ENCODE peak calls at places on chromosomes 12 and 14, in six cellular contexts. One of them, this sample, is unnamed.
A peak's percentile ranks its signal among the peaks of the same experiment; 100 is the strongest.

GRCh38 chr12:11812558-11813421 is 163.3 kb downstream of the ETV6 start:
- DNase-seq in CD4-positive, CD25-positive, alpha-beta regulatory T cell: no peak
- DNase-seq in neural progenitor cell: peak; percentile 89
- DNase-seq in astrocyte: no peak
- DNase-seq in cardiac fibroblast: peak; percentile 25
- DNase-seq in heart right ventricle: peak; percentile 39
- DNase-seq in this sample: no peak

GRCh38 chr12:42482820-42483533 is 106.6 kb downstream of the PRICKLE1 start:
- DNase-seq in CD4-positive, CD25-positive, alpha-beta regulatory T cell: peak; percentile 32
- DNase-seq in neural progenitor cell: peak; percentile 94
- DNase-seq in astrocyte: peak; percentile 45
- DNase-seq in cardiac fibroblast: peak; percentile 68
- DNase-seq in heart right ventricle: peak; percentile 86
- DNase-seq in this sample: peak; percentile 82

GRCh38 chr12:109999983-110000505 is 814 bp downstream of the ANKRD13A start:
- DNase-seq in CD4-positive, CD25-positive, alpha-beta regulatory T cell: peak; percentile 39
- DNase-seq in neural progenitor cell: peak; percentile 54
- DNase-seq in astrocyte: peak; percentile 45
- DNase-seq in cardiac fibroblast: peak; percentile 53
- DNase-seq in heart right ventricle: no peak
- DNase-seq in this sample: peak; percentile 38

GRCh38 chr14:73238262-73238852 is 1.1 kb downstream of the PAPLN start:
- DNase-seq in CD4-positive, CD25-positive, alpha-beta regulatory T cell: no peak
- DNase-seq in neural progenitor cell: peak; percentile 31
- DNase-seq in astrocyte: peak; percentile 84
- DNase-seq in cardiac fibroblast: peak; percentile 75
- DNase-seq in heart right ventricle: no peak
- DNase-seq in this sample: peak; percentile 56

GRCh38 chr12:70379856-70380255 is 13.8 kb downstream of the KCNMB4 start:
- DNase-seq in CD4-positive, CD25-positive, alpha-beta regulatory T cell: peak; percentile 19
- DNase-seq in neural progenitor cell: no peak
- DNase-seq in astrocyte: no peak
- DNase-seq in cardiac fibroblast: no peak
- DNase-seq in heart right ventricle: no peak
- DNase-seq in this sample: no peak

GRCh38 chr12:89153341-89153740 is 199.0 kb downstream of the DUSP6 start:
- DNase-seq in CD4-positive, CD25-positive, alpha-beta regulatory T cell: no peak
- DNase-seq in neural progenitor cell: no peak
- DNase-seq in astrocyte: no peak
- DNase-seq in cardiac fibroblast: no peak
- DNase-seq in heart right ventricle: no peak
- DNase-seq in this sample: no peak

GRCh38 chr12:97386133-97386581 is 76.4 kb upstream of the RMST start:
- DNase-seq in CD4-positive, CD25-positive, alpha-beta regulatory T cell: no peak
- DNase-seq in neural progenitor cell: peak; percentile 26
- DNase-seq in astrocyte: peak; percentile 71
- DNase-seq in cardiac fibroblast: no peak
- DNase-seq in heart right ventricle: no peak
- DNase-seq in this sample: no peak

GRCh38 chr12:94725375-94726168 is 75.2 kb upstream of the TMCC3 start:
- DNase-seq in CD4-positive, CD25-positive, alpha-beta regulatory T cell: peak; percentile 8
- DNase-seq in neural progenitor cell: peak; percentile 77
- DNase-seq in astrocyte: peak; percentile 20
- DNase-seq in cardiac fibroblast: peak; percentile 66
- DNase-seq in heart right ventricle: no peak
- DNase-seq in this sample: no peak

GRCh38 chr14:42229976-42230375 is 623.3 kb downstream of the LRFN5 start:
- DNase-seq in CD4-positive, CD25-positive, alpha-beta regulatory T cell: no peak
- DNase-seq in neural progenitor cell: no peak
- DNase-seq in astrocyte: no peak
- DNase-seq in cardiac fibroblast: no peak
- DNase-seq in heart right ventricle: no peak
- DNase-seq in this sample: no peak

GRCh38 chr12:12408265-12408690 is 51.4 kb downstream of the BORCS5 start:
- DNase-seq in CD4-positive, CD25-positive, alpha-beta regulatory T cell: peak; percentile 52
- DNase-seq in neural progenitor cell: no peak
- DNase-seq in astrocyte: no peak
- DNase-seq in cardiac fibroblast: no peak
- DNase-seq in heart right ventricle: no peak
- DNase-seq in this sample: no peak

GRCh38 chr12:46404225-46404631 is 31.7 kb upstream of the SLC38A2 start:
- DNase-seq in CD4-positive, CD25-positive, alpha-beta regulatory T cell: no peak
- DNase-seq in neural progenitor cell: no peak
- DNase-seq in astrocyte: peak; percentile 97
- DNase-seq in cardiac fibroblast: peak; percentile 73
- DNase-seq in heart right ventricle: no peak
- DNase-seq in this sample: no peak

GRCh38 chr12:59808317-59808910 is 212.6 kb downstream of the SLC16A7 start:
- DNase-seq in CD4-positive, CD25-positive, alpha-beta regulatory T cell: peak; percentile 39
- DNase-seq in neural progenitor cell: peak; percentile 53
- DNase-seq in astrocyte: peak; percentile 16
- DNase-seq in cardiac fibroblast: peak; percentile 61
- DNase-seq in heart right ventricle: no peak
- DNase-seq in this sample: peak; percentile 14

GRCh38 chr14:95291859-95292542 is 27.7 kb downstream of the CLMN start:
- DNase-seq in CD4-positive, CD25-positive, alpha-beta regulatory T cell: no peak
- DNase-seq in neural progenitor cell: no peak
- DNase-seq in astrocyte: peak; percentile 20
- DNase-seq in cardiac fibroblast: peak; percentile 93
- DNase-seq in heart right ventricle: peak; percentile 76
- DNase-seq in this sample: no peak

GRCh38 chr14:91282954-91283645 is 38.6 kb upstream of the GPR68 start:
- DNase-seq in CD4-positive, CD25-positive, alpha-beta regulatory T cell: no peak
- DNase-seq in neural progenitor cell: no peak
- DNase-seq in astrocyte: no peak
- DNase-seq in cardiac fibroblast: no peak
- DNase-seq in heart right ventricle: no peak
- DNase-seq in this sample: no peak

GRCh38 chr14:93089501-93090269 is 26.0 kb downstream of the ITPK1 start:
- DNase-seq in CD4-positive, CD25-positive, alpha-beta regulatory T cell: no peak
- DNase-seq in neural progenitor cell: peak; percentile 36
- DNase-seq in astrocyte: no peak
- DNase-seq in cardiac fibroblast: no peak
- DNase-seq in heart right ventricle: no peak
- DNase-seq in this sample: no peak

GRCh38 chr14:65495196-65495595 is 82.7 kb downstream of the FUT8 start:
- DNase-seq in CD4-positive, CD25-positive, alpha-beta regulatory T cell: no peak
- DNase-seq in neural progenitor cell: no peak
- DNase-seq in astrocyte: peak; percentile 52
- DNase-seq in cardiac fibroblast: peak; percentile 41
- DNase-seq in heart right ventricle: no peak
- DNase-seq in this sample: peak; percentile 4

GRCh38 chr14:74979442-74980397 is 23.0 kb upstream of the EIF2B2 start:
- DNase-seq in CD4-positive, CD25-positive, alpha-beta regulatory T cell: no peak
- DNase-seq in neural progenitor cell: peak; percentile 70
- DNase-seq in astrocyte: peak; percentile 11
- DNase-seq in cardiac fibroblast: no peak
- DNase-seq in heart right ventricle: no peak
- DNase-seq in this sample: no peak